ENCODE peak calls at places on chromosomes 1 and 21, in ten cellular contexts. A is neuronal stem cell; C is IMR-90; J is uterus; B is lower lobe of right lung; N is PC-3; W is cardiac muscle cell; E is fibroblast of lung; O is neural progenitor cell; T is CD8-positive, alpha-beta T cell. K is an unnamed sample.

GRCh38 chr21:35410123-35410522 is 361.0 kb upstream of the RUNX1 start:
- DNase-seq in A (no peak), C (no peak), J (no peak), B (no peak), N (no peak), W (no peak), E (no peak), O (no peak), T (no peak), K (no peak)

GRCh38 chr1:60989745-60990718 is 92.3 kb upstream of the NFIA start:
- DNase-seq in A (no peak), C (peak; percentile 83), J (peak; percentile 67), B (no peak), N (peak; percentile 93), W (peak; percentile 90), E (peak; percentile 84), O (no peak), T (no peak), K (no peak)

GRCh38 chr1:226274138-226274537 is 34.8 kb downstream of the LIN9 start:
- DNase-seq in A (no peak), C (peak; percentile 31), J (no peak), B (no peak), N (no peak), W (peak; percentile 52), E (no peak), O (no peak), T (no peak), K (no peak)

GRCh38 chr1:184405743-184406142 is 18.9 kb downstream of the C1orf21 start:
- DNase-seq in A (no peak), C (no peak), J (no peak), B (no peak), N (no peak), W (no peak), E (no peak), O (no peak), T (no peak), K (no peak)

GRCh38 chr1:23198373-23198772 is 18.9 kb downstream of the HTR1D start:
- DNase-seq in A (no peak), C (peak; percentile 97), J (no peak), B (no peak), N (peak; percentile 95), W (peak; percentile 89), E (peak; percentile 95), O (no peak), T (no peak), K (no peak)

GRCh38 chr1:19664453-19665043 is at the start of gene HTR6:
- DNase-seq in A (no peak), C (no peak), J (no peak), B (no peak), N (no peak), W (no peak), E (no peak), O (no peak), T (no peak), K (peak; percentile 48)

GRCh38 chr1:17434591-17434990 is 4.9 kb downstream of the RCC2 start:
- DNase-seq in A (no peak), C (no peak), J (no peak), B (no peak), N (no peak), W (no peak), E (no peak), O (no peak), T (no peak), K (no peak)

GRCh38 chr1:77550135-77550534 is 132.3 kb downstream of the ZZZ3 start:
- DNase-seq in A (no peak), C (no peak), J (no peak), B (no peak), N (no peak), W (no peak), E (no peak), O (no peak), T (no peak), K (no peak)

GRCh38 chr21:34034369-34035014 is 38.9 kb upstream of the MRPS6 start:
- DNase-seq in A (no peak), C (no peak), J (no peak), B (no peak), N (no peak), W (no peak), E (no peak), O (peak; percentile 23), T (no peak), K (no peak)

GRCh38 chr1:147246910-147247655 is 4.6 kb downstream of the CHD1L start:
- DNase-seq in A (no peak), C (no peak), J (no peak), B (no peak), N (no peak), W (no peak), E (no peak), O (peak; percentile 36), T (no peak), K (no peak)
- H3K4me1 ChIP-seq in A (peaks cover 3% of the 10 kb centered on the region), C (peaks cover 7% of the 10 kb centered on the region), J (no peaks in the 10 kb centered on the region), B (peaks cover 22% of the 10 kb centered on the region), N (peaks cover 26% of the 10 kb centered on the region), W (peaks cover 20% of the 10 kb centered on the region), E (peaks cover 2% of the 10 kb centered on the region), O (peaks cover 33% of the 10 kb centered on the region), T (peaks cover 28% of the 10 kb centered on the region), K (no peaks in the 10 kb centered on the region)

GRCh38 chr1:201447911-201448871 is 20.8 kb downstream of the PHLDA3 start:
- DNase-seq in A (peak; percentile 69), C (peak; percentile 70), J (peak; percentile 81), B (peak; percentile 86), N (peak; percentile 97), W (peak; percentile 88), E (peak; percentile 73), O (peak; percentile 88), T (peak; percentile 70), K (peak; percentile 97)
- H3K27ac ChIP-seq in A (no peak overlapping the region), C (no peak overlapping the region), J (peak overlapping the region; percentile 24), B (peak overlapping the region; percentile 75), N (peak overlapping the region; percentile 27), W (no peak overlapping the region), E (no peak overlapping the region), O (no peak overlapping the region), T (no peak overlapping the region), K (peak overlapping the region; percentile 78)

DNA sequence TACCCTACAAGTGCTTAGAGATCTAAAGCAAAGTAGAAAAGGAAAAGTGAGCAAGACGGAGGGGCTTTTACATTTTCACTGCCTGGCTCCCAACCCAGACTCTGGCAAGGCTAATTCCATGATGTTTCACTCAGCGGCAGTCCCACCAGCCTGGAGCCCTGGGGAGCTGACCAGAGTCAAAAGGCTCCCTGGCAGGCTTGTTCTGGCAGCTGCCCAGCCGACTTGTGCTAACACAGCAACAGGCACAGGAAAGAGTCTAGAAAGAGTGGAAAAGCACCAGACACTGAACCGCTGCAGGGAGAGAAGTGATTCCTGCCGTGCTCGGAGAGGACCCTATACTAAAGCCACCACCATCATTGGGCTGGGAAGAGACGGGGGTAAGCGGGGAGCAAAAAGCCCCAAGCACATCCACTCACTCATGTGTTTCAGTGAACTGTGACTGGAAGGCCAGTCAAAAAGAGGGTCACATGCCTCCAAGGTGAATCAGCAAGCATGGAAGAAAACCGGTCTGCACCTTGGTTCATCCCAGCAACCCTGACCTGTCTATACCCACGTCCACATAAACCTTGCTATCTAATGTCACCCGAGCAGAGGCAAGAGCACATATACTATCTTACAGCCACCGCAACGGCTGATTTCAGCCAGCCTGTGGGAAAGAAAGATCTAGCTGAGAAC is 8.0 kb downstream of the SMIM12 start:
- DNase-seq in A (no peak), C (no peak), J (peak; percentile 65), B (peak; percentile 53), N (peak; percentile 13), W (peak; percentile 17), E (no peak), O (no peak), T (no peak), K (no peak)
- H3K4me3 ChIP-seq in A (no peak overlapping the region), C (no peak overlapping the region), J (no peak overlapping the region), B (no peak overlapping the region), N (no peak overlapping the region), W (no peak overlapping the region), E (no peak overlapping the region), O (no peak overlapping the region), T (no peak overlapping the region), K (no peak overlapping the region)

DNA sequence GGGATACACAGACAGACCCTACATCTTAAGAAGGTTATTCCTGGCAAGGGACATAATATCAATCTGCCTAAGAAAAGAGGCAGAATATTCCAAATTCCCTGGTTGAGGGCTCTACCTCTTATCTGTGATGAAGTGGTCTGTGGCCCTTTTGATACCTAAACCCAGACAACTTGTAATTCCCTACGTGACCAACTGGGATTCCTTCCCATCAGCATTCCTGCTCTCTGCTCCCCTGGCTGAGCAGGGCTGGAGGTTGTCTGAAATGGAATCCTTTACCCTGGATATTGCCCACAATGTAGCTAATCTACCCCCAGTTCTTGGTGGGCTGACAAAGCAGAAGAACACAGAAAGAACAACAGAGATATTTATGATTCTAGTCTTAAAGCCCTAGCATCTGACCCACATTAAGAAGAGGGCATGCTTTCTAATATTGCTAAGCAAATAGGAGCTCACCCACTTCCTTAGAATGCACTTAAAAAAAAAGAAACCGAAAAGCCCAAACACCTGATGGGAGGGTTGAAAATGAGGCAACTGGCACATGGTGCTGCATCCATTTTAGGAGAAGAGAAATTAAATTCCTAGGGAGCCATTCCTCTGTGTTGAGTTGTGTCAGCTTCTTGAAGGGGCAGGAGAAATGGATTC is 36.8 kb downstream of the GADD45A start:
- DNase-seq in A (no peak), C (no peak), J (no peak), B (no peak), N (no peak), W (no peak), E (no peak), O (no peak), T (no peak), K (no peak)
- H3K4me1 ChIP-seq in A (no peaks in the 10 kb centered on the region), C (peaks cover 20% of the 10 kb centered on the region), J (peaks cover 17% of the 10 kb centered on the region), B (peaks cover 37% of the 10 kb centered on the region), N (peaks cover 69% of the 10 kb centered on the region), W (peaks cover 27% of the 10 kb centered on the region), E (peaks cover 30% of the 10 kb centered on the region), O (peaks cover 19% of the 10 kb centered on the region), T (no peaks in the 10 kb centered on the region), K (peaks cover 64% of the 10 kb centered on the region)

GRCh38 chr1:2985121-2985561 is 36.1 kb upstream of the ACTRT2 start:
- DNase-seq in A (peak; percentile 15), C (no peak), J (no peak), B (no peak), N (no peak), W (no peak), E (peak; percentile 0), O (no peak), T (no peak), K (peak; percentile 99)
- H3K27ac ChIP-seq in A (no peak overlapping the region), C (no peak overlapping the region), J (no peak overlapping the region), B (no peak overlapping the region), N (no peak overlapping the region), W (no peak overlapping the region), E (no peak overlapping the region), O (no peak overlapping the region), T (no peak overlapping the region), K (peak overlapping the region; percentile 94)